ENCODE peak calls at places on chromosomes 12 and 14, in seven cellular contexts. Y is endodermal cell, V is transverse colon, O is esophagus squamous epithelium, P is heart right ventricle, C is adrenal gland, W is uterus. T is an unnamed sample. For H3K27me3, the result is how much of the 10 kb centered on the place peaks cover.

GRCh38 chr14:69694730-69695663 is 71.9 kb upstream of the SRSF5 start:
- DNase-seq in Y (peak), O (no peak), C (no peak), V (no peak), W (no peak), P (no peak), T (peak)

GRCh38 chr12:21649034-21649433 is 8.6 kb downstream of the LDHB start:
- DNase-seq in O (no peak), V (no peak), Y (no peak), P (no peak), C (no peak), W (no peak), T (no peak)

GRCh38 chr14:99884834-99885648 is 91.8 kb downstream of the EML1 start:
- DNase-seq in W (peak), V (no peak), O (no peak), P (no peak), Y (no peak), C (no peak), T (peak)

GRCh38 chr12:116628989-116629388 is 69.8 kb downstream of the MAP1LC3B2 start:
- DNase-seq in Y (no peak), O (no peak), C (no peak), W (no peak), P (no peak), V (no peak), T (no peak)

GRCh38 chr14:89912667-89913211 is 41.8 kb downstream of the EFCAB11 start:
- DNase-seq in V (peak), P (no peak), Y (no peak), O (no peak), C (peak), W (peak), T (peak)

GRCh38 chr12:96289067-96289466 is 94.9 kb downstream of the ELK3 start:
- DNase-seq in C (no peak), W (no peak), Y (no peak), O (no peak), V (no peak), P (no peak), T (no peak)

GRCh38 chr14:28102814-28103213 is 663.8 kb upstream of the FOXG1 start:
- DNase-seq in W (no peak), V (no peak), O (no peak), Y (no peak), P (no peak), C (no peak), T (peak)

GRCh38 chr12:124727244-124727673 is 136.4 kb downstream of the SCARB1 start:
- DNase-seq in O (peak), C (peak), W (peak), P (peak), Y (no peak), V (peak), T (no peak)

GRCh38 chr12:3298603-3299002 is 192.4 kb upstream of the PRMT8 start:
- DNase-seq in Y (no peak), W (no peak), V (no peak), O (no peak), C (no peak), P (no peak), T (no peak)

GRCh38 chr14:95515080-95515489 is 1.4 kb downstream of the SYNE3 start:
- DNase-seq in W (no peak), O (no peak), V (no peak), Y (peak), C (peak), P (peak), T (peak)

GRCh38 chr12:91139981-91140659 is 28.8 kb upstream of the LUM start:
- DNase-seq in O (no peak), C (no peak), W (no peak), V (no peak), Y (no peak), P (no peak), T (peak)

GRCh38 chr14:103014466-103015319 is 42.7 kb downstream of the CDC42BPB start:
- DNase-seq in V (no peak), Y (peak), O (no peak), W (no peak), C (no peak), P (no peak), T (peak)

GRCh38 chr14:104136472-104137296 is 1.7 kb upstream of the KIF26A start:
- DNase-seq in P (peak), C (no peak), Y (peak), W (no peak), O (no peak), V (no peak), T (no peak)

GRCh38 chr12:21662122-21662792 is 4.6 kb upstream of the LDHB start:
- DNase-seq in V (no peak), W (no peak), C (no peak), Y (no peak), P (no peak), O (no peak), T (peak)

GRCh38 chr12:54350743-54351142 is 13.5 kb downstream of the GPR84 start:
- DNase-seq in P (no peak), V (no peak), C (no peak), W (no peak), O (no peak), Y (no peak), T (no peak)

GRCh38 chr14:22265319-22266140 is 323.5 kb downstream of the DAD1 start:
- DNase-seq in C (no peak), O (no peak), P (no peak), V (no peak), W (no peak), Y (no peak), T (peak)

GRCh38 chr14:24928501-24928900 is 121.4 kb downstream of the STXBP6 start:
- DNase-seq in W (no peak), Y (no peak), O (no peak), P (no peak), V (no peak), C (no peak), T (no peak)

GRCh38 chr12:54383041-54383609 is 1.4 kb downstream of the ZNF385A start:
- DNase-seq in C (no peak), P (no peak), Y (no peak), W (no peak), V (no peak), O (no peak), T (peak)

GRCh38 chr12:112029326-112029725 is 16.1 kb downstream of the ERP29 start:
- DNase-seq in Y (no peak), O (no peak), P (no peak), V (no peak), W (no peak), C (no peak), T (no peak)

DNA sequence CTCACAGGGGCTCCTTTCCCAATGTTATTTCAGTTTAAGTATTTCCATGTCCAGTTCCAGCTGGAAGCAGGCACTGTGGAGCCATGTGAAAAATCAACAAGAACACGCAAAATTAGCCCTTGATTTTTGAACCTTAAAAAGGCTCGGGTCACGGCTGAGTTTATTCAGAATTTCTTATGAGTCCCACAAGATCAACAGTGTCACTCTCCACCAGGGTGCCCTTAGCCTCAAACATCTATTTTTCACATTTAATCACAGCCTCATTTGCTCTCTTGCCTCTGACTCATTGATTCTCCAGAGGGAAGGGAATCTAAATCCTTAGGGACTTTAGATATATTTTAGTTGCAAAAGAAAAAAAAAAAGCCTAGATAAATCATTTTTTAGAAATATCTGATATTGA is 157.7 kb upstream of the AVPR1A start:
- DNase-seq in V (no peak), W (no peak), O (no peak), C (no peak), P (no peak), Y (no peak), T (no peak)
- TF ChIP-seq CTCF in V (no peak), W (no peak), O (no peak), C (no peak), P (no peak), Y (no peak), T (no peak)

DNA sequence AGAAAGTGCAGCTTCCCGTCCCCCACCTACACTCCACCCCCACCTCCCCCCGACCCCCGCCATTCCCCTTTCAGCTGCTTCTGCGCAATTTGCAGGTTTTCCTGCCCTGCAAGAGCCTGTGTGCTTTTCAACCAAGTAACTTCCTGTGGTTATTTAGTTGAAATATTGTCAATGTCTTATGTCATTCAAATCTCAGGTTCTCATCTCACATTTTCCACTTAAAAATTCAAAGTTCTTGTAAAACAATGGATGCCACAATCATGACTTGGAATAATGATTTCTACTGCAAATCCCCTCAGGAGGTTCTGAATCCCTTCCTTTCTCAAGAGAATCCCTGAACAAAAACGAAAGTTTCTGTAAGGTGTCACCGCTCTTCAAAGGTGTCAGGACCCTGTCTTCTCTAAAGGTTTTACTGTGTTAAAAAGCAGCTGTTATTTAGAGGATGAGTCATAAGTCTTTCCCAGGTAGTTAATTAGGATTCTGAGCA is 31.6 kb downstream of the WBP11 start:
- DNase-seq in P (no peak), Y (peak), O (no peak), W (no peak), V (no peak), C (no peak), T (no peak)
- H3K4me3 ChIP-seq in P (peak), Y (peak), O (peak), W (peak), V (peak), C (peak), T (no peak)

DNA sequence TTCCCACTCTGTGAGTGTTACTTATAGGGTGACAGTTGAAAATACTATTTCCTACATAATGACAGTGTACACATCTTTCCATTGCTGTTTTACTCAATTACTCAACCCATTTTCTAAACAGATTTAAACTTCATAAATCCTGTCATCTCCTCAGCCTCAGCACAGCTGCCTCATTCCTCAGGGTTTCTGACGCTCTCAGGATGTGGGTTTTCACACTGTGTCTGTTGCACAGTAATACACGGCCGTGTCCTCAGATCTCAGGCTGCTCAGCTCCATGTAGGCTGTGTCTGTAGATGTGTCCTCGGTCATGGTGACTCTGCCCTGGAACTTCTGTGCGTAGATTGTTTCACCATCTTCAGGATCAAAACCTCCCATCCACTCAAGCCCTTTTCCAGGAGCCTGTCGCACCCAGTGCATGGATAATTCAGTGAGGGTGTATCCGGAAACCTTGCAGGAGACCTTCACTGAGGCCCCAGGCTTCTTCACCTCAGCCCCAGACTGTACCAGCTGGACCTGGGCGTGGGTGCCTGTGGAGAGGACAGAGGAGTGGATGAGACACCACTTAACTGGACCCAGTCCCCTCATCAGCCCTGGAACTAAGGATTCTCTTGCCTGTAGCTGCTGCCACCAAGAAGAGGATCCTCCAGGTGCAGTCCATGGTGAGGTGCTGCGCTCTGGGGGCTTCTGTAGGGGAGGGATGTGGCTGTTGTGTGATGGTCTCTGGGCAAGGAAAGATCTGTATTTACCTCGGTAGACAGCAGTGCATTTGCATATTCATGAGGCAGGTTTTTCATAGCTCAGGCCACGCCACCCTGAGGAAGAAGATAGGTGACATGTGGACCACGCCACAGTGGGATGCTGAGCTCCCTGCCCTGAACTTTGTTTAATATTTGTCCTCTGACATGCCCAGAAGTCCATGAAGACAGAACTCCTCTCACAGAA is 750.2 kb downstream of the TMEM121 start:
- DNase-seq in W (no peak), P (no peak), V (no peak), C (no peak), O (no peak), Y (no peak), T (no peak)
- H3K27me3 ChIP-seq in W (under half), P (half or more), V (under half), C (under half), O (under half), Y (under half), T (under half)

DNA sequence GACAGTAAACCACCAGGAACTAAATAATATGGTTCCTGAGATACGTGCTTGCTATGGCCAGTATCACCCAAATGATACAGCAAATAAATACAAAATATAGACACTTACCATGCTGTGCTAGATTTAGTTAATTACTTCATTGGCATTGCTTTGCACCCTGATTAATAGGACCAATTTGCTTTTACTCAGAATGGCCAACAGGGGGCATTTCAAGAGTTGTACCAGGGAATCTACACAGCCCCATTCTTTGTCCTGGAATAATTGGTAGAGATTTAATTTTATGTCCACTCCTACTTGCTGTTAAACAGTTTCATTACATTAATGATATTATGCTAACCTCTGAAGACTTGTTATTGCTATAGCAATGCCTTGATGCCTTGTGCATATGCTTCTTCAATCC is 280.8 kb downstream of the RERGL start:
- DNase-seq in V (no peak), C (no peak), W (no peak), O (no peak), Y (no peak), P (no peak), T (no peak)
- TF ChIP-seq CTCF in V (no peak), C (no peak), W (no peak), O (no peak), Y (peak), P (no peak), T (no peak)

GRCh38 chr14:33578461-33579216 is 372.2 kb downstream of the EGLN3 start:
- DNase-seq in W (no peak), P (no peak), O (no peak), V (no peak), C (no peak), Y (no peak), T (peak)
- H3K4me3 ChIP-seq in W (no peak), P (no peak), O (no peak), V (no peak), C (no peak), Y (no peak), T (no peak)

GRCh38 chr12:85283560-85283959 is 3.5 kb downstream of the ALX1 start:
- DNase-seq in W (no peak), O (no peak), Y (no peak), V (no peak), C (no peak), P (no peak), T (no peak)
- H3K27me3 ChIP-seq in W (under half), O (under half), Y (under half), V (half or more), C (half or more), P (half or more), T (under half)

DNA sequence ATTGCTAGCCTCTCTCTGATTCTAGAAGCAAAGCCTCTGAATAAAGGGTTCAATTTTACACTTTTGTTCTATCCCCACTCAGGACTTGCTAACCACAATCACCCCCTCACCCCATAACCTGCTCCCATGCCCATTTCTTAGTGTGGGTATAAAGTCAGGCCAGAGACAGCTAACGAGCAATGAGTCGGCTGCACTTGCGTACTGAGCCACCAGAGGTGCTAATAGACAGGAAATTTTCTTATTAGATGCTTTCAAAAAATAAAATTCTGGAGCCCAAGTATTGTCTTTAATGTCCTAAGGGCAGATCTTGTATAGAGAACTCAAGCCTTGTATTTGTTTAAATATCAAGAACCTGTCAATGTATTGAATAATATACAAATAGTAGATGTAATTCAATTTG is 256.9 kb downstream of the SYT1 start:
- DNase-seq in O (no peak), Y (peak), P (no peak), V (no peak), W (no peak), C (no peak), T (peak)
- TF ChIP-seq CTCF in O (no peak), Y (peak), P (peak), V (no peak), W (no peak), C (no peak), T (peak)